ENCODE peak calls at places on chromosome 20, in six cellular contexts. S is activated CD4-positive, CD25-positive, alpha-beta regulatory T cell treated with anti-CD3 and anti-CD28 coated beads, Interleukin-2, amount 50 U/mL, for 72 hours; L is stimulated activated CD8-positive, alpha-beta memory T cell treated with anti-CD3 and anti-CD28 coated beads, Interleukin-15, amount 100 ng/mL, for 24 hours; V is HT-29; K is OCI-M1; T is activated CD8-positive, alpha-beta memory T cell treated with anti-CD3 and anti-CD28 coated beads, Interleukin-2, amount 50 U/mL, for 4 hours. N is an unnamed sample.

GRCh38 chr20:16020971-16021370 is 552.3 kb downstream of the KIF16B start:
- DNase-seq in T (no peak), V (no peak), L (no peak), K (no peak), S (no peak), N (no peak)

GRCh38 chr20:63081831-63082230 is 75.1 kb upstream of the BHLHE23 start:
- DNase-seq in L (no peak), K (no peak), T (peak), S (no peak), V (no peak), N (no peak)

GRCh38 chr20:47129306-47129705 is 227.2 kb downstream of the ZMYND8 start:
- DNase-seq in K (no peak), S (no peak), V (no peak), T (no peak), L (no peak), N (no peak)

GRCh38 chr20:54068495-54068894 is 1.9 kb downstream of the BCAS1 start:
- DNase-seq in S (no peak), K (no peak), L (no peak), T (no peak), V (peak), N (no peak)

GRCh38 chr20:43477193-43477592 is 19.5 kb downstream of the SRSF6 start:
- DNase-seq in L (no peak), T (no peak), K (no peak), V (no peak), S (no peak), N (no peak)

GRCh38 chr20:3229798-3230197 is 9.2 kb downstream of the SLC4A11 start:
- DNase-seq in S (no peak), T (no peak), L (no peak), V (no peak), K (no peak), N (no peak)

GRCh38 chr20:62160253-62160652 is 16.7 kb downstream of the SS18L1 start:
- DNase-seq in T (no peak), S (no peak), L (no peak), K (no peak), V (no peak), N (no peak)

GRCh38 chr20:46767127-46767761 is 57.8 kb downstream of the SLC2A10 start:
- DNase-seq in V (peak), T (no peak), S (no peak), L (no peak), K (peak), N (no peak)

GRCh38 chr20:36147707-36148106 is 6.8 kb upstream of the EPB41L1 start:
- DNase-seq in S (no peak), V (no peak), L (no peak), K (no peak), T (no peak), N (no peak)

GRCh38 chr20:23296841-23297701 is 53.5 kb upstream of the NXT1 start:
- DNase-seq in K (no peak), L (no peak), V (no peak), S (no peak), T (no peak), N (no peak)

GRCh38 chr20:46128310-46129151 is 10.4 kb downstream of the CD40 start:
- DNase-seq in V (peak), T (no peak), K (peak), S (no peak), L (no peak), N (no peak)

GRCh38 chr20:11156922-11157321 is 483.1 kb upstream of the JAG1 start:
- DNase-seq in T (no peak), L (no peak), S (no peak), K (peak), V (no peak), N (no peak)

GRCh38 chr20:1397710-1398109 is 4.9 kb upstream of the FKBP1A start:
- DNase-seq in S (no peak), L (no peak), V (no peak), T (no peak), K (peak), N (no peak)

GRCh38 chr20:24814556-24815195 is 134.4 kb upstream of the CST7 start:
- DNase-seq in T (no peak), L (no peak), V (no peak), K (no peak), S (no peak), N (no peak)

GRCh38 chr20:22450540-22450939 is 133.8 kb downstream of the FOXA2 start:
- DNase-seq in T (no peak), K (no peak), S (no peak), L (no peak), V (no peak), N (no peak)

GRCh38 chr20:38473353-38473795 is 731 bp downstream of the RALGAPB start:
- DNase-seq in K (peak), L (no peak), T (no peak), V (peak), S (no peak), N (no peak)

GRCh38 chr20:58852559-58853271 is at the start of gene GNAS:
- DNase-seq in K (peak), S (peak), V (no peak), L (no peak), T (peak), N (no peak)

GRCh38 chr20:46978871-46979536 is 84.4 kb downstream of the EYA2 start:
- DNase-seq in S (no peak), T (no peak), L (no peak), V (no peak), K (no peak), N (no peak)

GRCh38 chr20:16459019-16459700 is 114.1 kb downstream of the KIF16B start:
- DNase-seq in L (no peak), S (no peak), K (peak), T (no peak), V (no peak), N (no peak)

GRCh38 chr20:47703748-47704147 is 81.5 kb downstream of the SULF2 start:
- DNase-seq in L (no peak), K (no peak), T (no peak), V (no peak), S (no peak), N (no peak)

GRCh38 chr20:10877345-10877744 is 203.5 kb upstream of the JAG1 start:
- DNase-seq in T (no peak), L (no peak), K (no peak), V (no peak), S (no peak), N (no peak)

N was measured in Peyer's patch.